ENCODE peak calls at places on chromosomes 2 and 18, in five cellular contexts. K is ELF-1; U is activated CD8-positive, alpha-beta T cell treated with anti-CD3 and anti-CD28 coated beads for 36 hours; R is erythroblast; F is stimulated activated CD4-positive, alpha-beta T cell treated with anti-CD3 and anti-CD28 coated beads, Interleukin-1b, Interleukin-23, amount 100 ng/mL, for 24 hours. Q is an unnamed sample.

GRCh38 chr18:3162181-3162580 is 57.6 kb downstream of the MYOM1 start:
- DNase-seq in K (no peak), U (no peak), R (peak), F (no peak), Q (no peak)

GRCh38 chr2:767440-767839 is 90.2 kb upstream of the TMEM18 start:
- DNase-seq in K (no peak), U (peak), R (no peak), F (no peak), Q (no peak)

GRCh38 chr2:10917927-10918326 is 6.2 kb downstream of the KCNF1 start:
- DNase-seq in K (no peak), U (no peak), R (no peak), F (no peak), Q (no peak)

GRCh38 chr2:72988726-72989273 is 71.5 kb downstream of the EMX1 start:
- DNase-seq in K (no peak), U (no peak), R (no peak), F (no peak), Q (no peak)

GRCh38 chr18:11251891-11252270 is 102.5 kb upstream of the PIEZO2 start:
- DNase-seq in K (no peak), U (no peak), R (no peak), F (no peak), Q (no peak)

GRCh38 chr2:47265751-47266231 is 110.7 kb upstream of the STPG4 start:
- DNase-seq in K (peak), U (no peak), R (no peak), F (no peak), Q (no peak)

GRCh38 chr2:30541680-30542079 is 94.6 kb downstream of the LCLAT1 start:
- DNase-seq in K (no peak), U (no peak), R (no peak), F (no peak), Q (no peak)

GRCh38 chr2:189204322-189204941 is 24.9 kb upstream of the COL5A2 start:
- DNase-seq in K (no peak), U (no peak), R (no peak), F (no peak), Q (no peak)

GRCh38 chr18:21602302-21602592 is 1.7 kb upstream of the ESCO1 start:
- DNase-seq in K (no peak), U (no peak), R (no peak), F (no peak), Q (no peak)

Q was measured in esophagus squamous epithelium.